ENCODE peak calls at places on chromosomes 6 and 20, in eight cellular contexts. W is HT-29, D is M059J, T is ELR, X is spleen, Y is non-pigmented ciliary epithelial cell, S is endodermal cell, M is GF-D8. L is an unnamed sample.

GRCh38 chr20:56411759-56412472 is at the start of gene CASS4:
- DNase-seq in W (peak; percentile 42), D (no peak), T (no peak), X (no peak), Y (peak; percentile 57), S (no peak), M (peak; percentile 87), L (no peak)

GRCh38 chr20:37165031-37165430 is 14.1 kb upstream of the RPN2 start:
- DNase-seq in W (no peak), D (no peak), T (no peak), X (no peak), Y (no peak), S (no peak), M (no peak), L (no peak)

GRCh38 chr6:11366183-11366933 is 133.9 kb upstream of the NEDD9 start:
- DNase-seq in W (no peak), D (no peak), T (no peak), X (no peak), Y (no peak), S (peak; percentile 32), M (no peak), L (no peak)

GRCh38 chr6:128098000-128098581 is 197.2 kb upstream of the THEMIS start:
- DNase-seq in W (no peak), D (peak; percentile 8), T (peak; percentile 8), X (no peak), Y (no peak), S (no peak), M (no peak), L (no peak)

GRCh38 chr20:23669327-23669726 is 19.5 kb downstream of the CST4 start:
- DNase-seq in W (no peak), D (no peak), T (no peak), X (no peak), Y (no peak), S (no peak), M (no peak), L (no peak)

GRCh38 chr6:144957236-144957937 is 672.3 kb downstream of the UTRN start:
- DNase-seq in W (no peak), D (no peak), T (peak; percentile 28), X (no peak), Y (no peak), S (no peak), M (no peak), L (peak; percentile 7)

GRCh38 chr20:62951143-62951895 is 1.2 kb upstream of the SLC17A9 start:
- DNase-seq in W (no peak), D (no peak), T (no peak), X (no peak), Y (no peak), S (no peak), M (peak; percentile 23), L (no peak)

GRCh38 chr6:7051780-7052440 is 55.9 kb upstream of the RREB1 start:
- DNase-seq in W (peak; percentile 22), D (peak; percentile 41), T (peak; percentile 36), X (peak; percentile 94), Y (no peak), S (peak; percentile 88), M (peak; percentile 22), L (no peak)

GRCh38 chr6:159062564-159062945 is 17.8 kb upstream of the TAGAP start:
- DNase-seq in W (no peak), D (no peak), T (no peak), X (no peak), Y (no peak), S (peak; percentile 8), M (peak; percentile 84), L (no peak)

GRCh38 chr6:70162972-70163371 is 139.9 kb downstream of the COL9A1 start:
- DNase-seq in W (no peak), D (no peak), T (no peak), X (no peak), Y (no peak), S (no peak), M (no peak), L (no peak)

GRCh38 chr6:159540883-159541282 is 152.2 kb downstream of the SOD2 start:
- DNase-seq in W (no peak), D (no peak), T (no peak), X (peak; percentile 62), Y (no peak), S (no peak), M (no peak), L (no peak)

GRCh38 chr6:26224940-26225847 is 138.0 kb downstream of the HFE start:
- DNase-seq in W (no peak), D (no peak), T (peak; percentile 88), X (peak; percentile 82), Y (peak; percentile 74), S (peak; percentile 87), M (no peak), L (no peak)

GRCh38 chr6:22271044-22271443 is 25.8 kb downstream of the PRL start:
- DNase-seq in W (no peak), D (no peak), T (no peak), X (no peak), Y (no peak), S (no peak), M (no peak), L (no peak)

GRCh38 chr6:30744054-30744805 is at the start of gene IER3:
- DNase-seq in W (peak; percentile 95), D (peak; percentile 96), T (peak; percentile 96), X (peak; percentile 95), Y (peak; percentile 76), S (peak; percentile 98), M (no peak), L (peak; percentile 78)

GRCh38 chr6:122832515-122833228 is 43.6 kb downstream of the SMPDL3A start:
- DNase-seq in W (no peak), D (no peak), T (no peak), X (no peak), Y (no peak), S (no peak), M (no peak), L (no peak)

GRCh38 chr6:139839506-139840156 is 465.2 kb upstream of the CITED2 start:
- DNase-seq in W (no peak), D (peak; percentile 74), T (peak; percentile 56), X (peak; percentile 70), Y (no peak), S (no peak), M (peak; percentile 85), L (peak; percentile 52)

GRCh38 chr20:31712564-31713311 is 9.9 kb downstream of the BCL2L1 start:
- DNase-seq in W (peak; percentile 99), D (peak; percentile 98), T (peak; percentile 91), X (peak; percentile 6), Y (peak; percentile 76), S (peak; percentile 76), M (no peak), L (no peak)